ENCODE peak calls at places on chromosomes 16 and 17, in six cellular contexts. B, P, Y, T, J and U are unnamed samples.

GRCh38 chr17:30970757-30971567 is at the start of gene RNF135:
- DNase-seq in P (peak), Y (peak), J (peak), T (peak), B (peak), U (peak)

GRCh38 chr16:11393861-11394592 is 48.8 kb downstream of the RMI2 start:
- DNase-seq in Y (peak), B (no peak), P (no peak), J (no peak), T (no peak), U (no peak)

GRCh38 chr17:79393358-79394038 is 217.4 kb downstream of the RBFOX3 start:
- DNase-seq in T (peak), P (peak), Y (no peak), J (peak), B (peak), U (peak)

GRCh38 chr16:82735176-82735575 is 108.4 kb downstream of the CDH13 start:
- DNase-seq in Y (no peak), J (no peak), B (no peak), P (no peak), T (no peak), U (no peak)

GRCh38 chr17:82321947-82322466 is 4.6 kb upstream of the CD7 start:
- DNase-seq in J (no peak), P (no peak), T (no peak), Y (no peak), B (no peak), U (no peak)

GRCh38 chr17:6166492-6167179 is 96.5 kb downstream of the WSCD1 start:
- DNase-seq in J (no peak), P (no peak), B (no peak), T (no peak), Y (no peak), U (no peak)

GRCh38 chr16:51549836-51550235 is 398.8 kb upstream of the SALL1 start:
- DNase-seq in J (no peak), Y (no peak), P (no peak), T (no peak), B (peak), U (no peak)

GRCh38 chr17:2030779-2031163 is 818 bp downstream of the DPH1 start:
- DNase-seq in T (peak), J (no peak), Y (no peak), B (no peak), P (peak), U (no peak)

GRCh38 chr16:11796227-11797165 is 562 bp downstream of the ZC3H7A start:
- DNase-seq in Y (peak), J (peak), P (peak), T (peak), B (peak), U (peak)

GRCh38 chr17:71855000-71855399 is 265.8 kb upstream of the SOX9 start:
- DNase-seq in Y (no peak), P (no peak), J (no peak), B (no peak), T (no peak), U (no peak)

GRCh38 chr16:85306071-85306792 is 194.0 kb upstream of the CIBAR2 start:
- DNase-seq in Y (peak), T (peak), B (peak), P (peak), J (no peak), U (peak)

GRCh38 chr16:71293921-71294320 is 4.7 kb upstream of the CMTR2 start:
- DNase-seq in T (no peak), P (no peak), J (no peak), Y (no peak), B (no peak), U (no peak)

GRCh38 chr16:2486645-2487516 is 12.0 kb downstream of the TBC1D24 start:
- DNase-seq in Y (no peak), B (peak), J (no peak), P (no peak), T (no peak), U (peak)
- TF ChIP-seq CTCF in Y (no peak), B (peak), J (no peak), P (no peak), T (peak), U (peak)

GRCh38 chr16:48870141-48870540 is 260.2 kb upstream of the N4BP1 start:
- DNase-seq in P (no peak), T (no peak), Y (no peak), J (no peak), B (no peak), U (no peak)
- H3K4me3 ChIP-seq in P (no peak), T (no peak), Y (no peak), J (no peak), B (no peak), U (no peak)

GRCh38 chr16:2507052-2507678 is 6.6 kb upstream of the ATP6V0C start:
- DNase-seq in J (no peak), T (peak), P (no peak), Y (peak), B (no peak), U (no peak)
- TF ChIP-seq POLR2A in J (no peak), T (no peak), P (no peak), Y (no peak), B (no peak), U (no peak)

GRCh38 chr16:75099738-75100615 is 16.6 kb downstream of the LDHD start:
- DNase-seq in Y (no peak), T (no peak), P (no peak), J (no peak), B (no peak), U (no peak)
- TF ChIP-seq CTCF in Y (no peak), T (no peak), P (no peak), J (no peak), B (no peak), U (no peak)

GRCh38 chr16:3881499-3881995 is 1.0 kb upstream of the CREBBP start:
- DNase-seq in B (no peak), P (no peak), Y (no peak), J (no peak), T (no peak), U (no peak)
- H3K4me3 ChIP-seq in B (no peak), P (peak), Y (peak), J (peak), T (peak), U (no peak)

GRCh38 chr17:43874293-43874692 is 27.3 kb downstream of the CD300LG start:
- DNase-seq in T (no peak), B (no peak), P (no peak), J (no peak), Y (no peak), U (no peak)
- TF ChIP-seq POLR2A in T (no peak), B (no peak), P (no peak), J (no peak), Y (no peak), U (no peak)

GRCh38 chr17:35119370-35120185 is at the start of gene RAD51D:
- DNase-seq in Y (peak), J (peak), P (peak), B (peak), T (peak), U (peak)

GRCh38 chr17:35116845-35117244 is 2.8 kb downstream of the RAD51D start:
- DNase-seq in T (no peak), B (no peak), P (no peak), J (no peak), Y (no peak), U (no peak)

GRCh38 chr17:35121315-35121714 is at the start of gene FNDC8:
- DNase-seq in B (no peak), T (no peak), P (no peak), J (no peak), Y (no peak), U (no peak)

GRCh38 chr17:35117984-35118383 is 1.7 kb downstream of the RAD51D start:
- DNase-seq in T (no peak), J (no peak), Y (no peak), B (peak), P (no peak), U (no peak)
- TF ChIP-seq CTCF in T (peak), J (peak), Y (no peak), B (peak), P (no peak), U (no peak)

GRCh38 chr17:44591223-44591622 is 33.9 kb downstream of the FZD2 start:
- DNase-seq in P (no peak), B (peak), T (no peak), J (no peak), Y (no peak), U (no peak)
- H3K4me3 ChIP-seq in P (no peak), B (no peak), T (no peak), J (no peak), Y (no peak), U (no peak)

GRCh38 chr17:63675231-63675606 is 24.7 kb downstream of the LIMD2 start:
- DNase-seq in T (no peak), P (no peak), Y (no peak), B (no peak), J (no peak), U (no peak)
- TF ChIP-seq POLR2A in T (no peak), P (no peak), Y (no peak), B (no peak), J (no peak), U (no peak)

DNA sequence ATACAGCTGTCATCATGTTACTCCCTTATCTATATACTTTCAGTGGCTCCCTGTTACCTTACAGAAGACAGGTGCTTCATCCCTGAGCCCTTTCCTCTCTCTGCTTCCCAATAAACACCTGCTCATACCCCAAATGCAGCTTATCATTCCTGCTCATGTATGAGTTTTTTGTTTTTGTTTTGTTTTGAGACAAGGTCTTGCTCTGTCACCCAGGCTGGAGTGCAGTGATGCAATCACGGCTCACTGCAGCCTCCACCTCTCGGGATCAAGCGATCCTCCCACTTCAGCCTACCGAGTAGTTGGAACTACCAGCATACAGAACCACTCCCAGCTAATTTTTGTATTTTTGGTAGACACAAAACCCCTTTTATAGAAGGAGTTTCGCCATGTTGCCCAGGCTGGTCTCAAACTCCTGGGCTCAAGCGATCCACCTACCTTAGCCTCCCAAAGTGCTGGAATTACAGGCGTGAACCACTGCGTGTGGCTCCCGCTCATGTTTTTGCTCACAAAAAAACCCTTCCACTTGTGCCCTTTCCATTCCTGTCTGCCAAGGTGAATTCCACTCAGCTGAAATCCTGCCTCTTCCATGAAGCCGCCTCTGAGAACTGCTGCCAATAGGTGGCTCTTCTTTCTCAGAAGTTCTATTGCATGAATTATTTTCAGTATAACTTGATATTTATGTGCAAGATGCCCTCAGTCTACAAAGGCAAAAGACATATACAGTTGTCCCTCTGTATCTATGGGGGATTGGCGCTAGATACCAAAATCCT is 7.9 kb upstream of the RNF157 start:
- DNase-seq in J (no peak), Y (peak), P (no peak), T (no peak), B (no peak), U (no peak)
- TF ChIP-seq CTCF in J (peak), Y (no peak), P (no peak), T (peak), B (no peak), U (no peak)